ENCODE peak calls at places on chromosomes 1 and 21, in six cellular contexts. U is breast epithelium, B is uterus, H is esophagus squamous epithelium, W is Panc1, C is transverse colon. T is an unnamed sample. For H3K9me3, the result is how much of the 10 kb centered on the place peaks cover.

GRCh38 chr1:241356519-241357365 is at the start of gene RGS7:
- DNase-seq in U (no peak), B (no peak), C (peak), W (no peak), H (no peak), T (no peak)

GRCh38 chr1:175000697-175001187 is 995 bp downstream of the CACYBP start:
- DNase-seq in B (no peak), U (no peak), H (no peak), W (no peak), C (no peak), T (no peak)

GRCh38 chr1:234605983-234606730 is 3.8 kb downstream of the IRF2BP2 start:
- DNase-seq in H (no peak), C (peak), U (peak), B (no peak), W (no peak), T (no peak)

GRCh38 chr1:91749690-91750335 is 136.1 kb downstream of the TGFBR3 start:
- DNase-seq in U (no peak), W (no peak), H (no peak), C (no peak), B (no peak), T (no peak)

GRCh38 chr1:165875604-165876003 is 48.2 kb downstream of the UCK2 start:
- DNase-seq in U (no peak), W (no peak), B (no peak), C (no peak), H (no peak), T (no peak)

GRCh38 chr1:25658791-25659431 is 42.3 kb downstream of the MAN1C1 start:
- DNase-seq in H (no peak), B (peak), W (no peak), U (no peak), C (peak), T (no peak)

GRCh38 chr1:28259935-28260802 is 851 bp downstream of the SESN2 start:
- DNase-seq in B (peak), U (peak), H (no peak), W (no peak), C (peak), T (no peak)

GRCh38 chr1:46650491-46650890 is 17.7 kb downstream of the ATPAF1 start:
- DNase-seq in U (no peak), C (no peak), H (no peak), B (no peak), W (no peak), T (no peak)

GRCh38 chr21:42363331-42363730 is 3.0 kb downstream of the TFF1 start:
- DNase-seq in C (no peak), H (no peak), B (no peak), U (no peak), W (no peak), T (no peak)

GRCh38 chr1:234782057-234782800 is 172.3 kb upstream of the IRF2BP2 start:
- DNase-seq in W (no peak), C (no peak), H (no peak), B (no peak), U (peak), T (no peak)

GRCh38 chr21:33419538-33420123 is 16.4 kb downstream of the IFNGR2 start:
- DNase-seq in B (no peak), U (no peak), H (no peak), C (no peak), W (no peak), T (no peak)

GRCh38 chr21:42578034-42578433 is 64.4 kb downstream of the SLC37A1 start:
- DNase-seq in W (no peak), C (peak), U (no peak), H (no peak), B (no peak), T (no peak)

GRCh38 chr1:150548632-150549495 is at the start of gene ADAMTSL4:
- DNase-seq in C (peak), H (no peak), W (no peak), U (no peak), B (peak), T (no peak)

GRCh38 chr1:229438021-229438420 is 4.1 kb upstream of the ACTA1 start:
- DNase-seq in C (no peak), W (no peak), U (no peak), H (no peak), B (no peak), T (no peak)

GRCh38 chr21:41344146-41344545 is 17.7 kb upstream of the MX2 start:
- DNase-seq in H (no peak), C (no peak), B (no peak), W (no peak), U (no peak), T (no peak)

GRCh38 chr1:217115404-217116380 is 392.5 kb upstream of the ESRRG start:
- DNase-seq in U (no peak), W (no peak), H (no peak), C (no peak), B (no peak), T (no peak)

GRCh38 chr1:91120915-91121314 is 99.1 kb upstream of the ZNF644 start:
- DNase-seq in C (no peak), B (no peak), U (no peak), W (no peak), H (no peak), T (no peak)

GRCh38 chr1:170768929-170769328 is 105.0 kb downstream of the PRRX1 start:
- DNase-seq in U (no peak), B (no peak), C (no peak), W (no peak), H (no peak), T (no peak)

GRCh38 chr1:151846686-151847227 is 6.8 kb downstream of the THEM5 start:
- DNase-seq in H (no peak), C (no peak), U (no peak), W (no peak), B (no peak), T (no peak)

GRCh38 chr1:79041666-79042065 is 35.1 kb upstream of the ADGRL4 start:
- DNase-seq in U (no peak), B (no peak), H (no peak), W (no peak), C (no peak), T (no peak)

GRCh38 chr1:32349211-32349708 is 13.0 kb downstream of the FAM229A start:
- DNase-seq in B (no peak), H (no peak), U (no peak), C (peak), W (no peak), T (no peak)

GRCh38 chr1:153899509-153899908 is 23.3 kb downstream of the GATAD2B start:
- DNase-seq in W (no peak), U (no peak), B (no peak), H (no peak), C (no peak), T (no peak)

GRCh38 chr1:59061876-59062275 is 235.0 kb upstream of the FGGY start:
- DNase-seq in W (no peak), C (peak), H (no peak), U (peak), B (peak), T (no peak)

GRCh38 chr1:167298328-167298727 is 77.6 kb downstream of the POU2F1 start:
- DNase-seq in C (no peak), U (no peak), H (no peak), W (no peak), B (no peak), T (no peak)

GRCh38 chr1:33455537-33456301 is 16.7 kb upstream of the ZSCAN20 start:
- DNase-seq in W (peak), U (no peak), B (peak), H (no peak), C (no peak), T (no peak)

GRCh38 chr1:242811092-242811840 is 286.8 kb upstream of the PLD5 start:
- DNase-seq in B (no peak), C (no peak), U (no peak), W (no peak), H (no peak), T (no peak)

GRCh38 chr1:202951437-202951836 is 6.7 kb downstream of the ADIPOR1 start:
- DNase-seq in C (no peak), H (no peak), U (no peak), W (no peak), B (no peak), T (no peak)

GRCh38 chr1:101697057-101697456 is 299.7 kb downstream of the OLFM3 start:
- DNase-seq in B (no peak), C (no peak), H (no peak), U (no peak), W (no peak), T (no peak)

GRCh38 chr1:234520908-234521801 is 42.2 kb upstream of the TARBP1 start:
- DNase-seq in B (no peak), U (no peak), C (no peak), W (no peak), H (no peak), T (no peak)

GRCh38 chr1:1001631-1002300 is 1.9 kb upstream of the HES4 start:
- DNase-seq in H (no peak), U (peak), W (no peak), C (peak), B (peak), T (peak)

DNA sequence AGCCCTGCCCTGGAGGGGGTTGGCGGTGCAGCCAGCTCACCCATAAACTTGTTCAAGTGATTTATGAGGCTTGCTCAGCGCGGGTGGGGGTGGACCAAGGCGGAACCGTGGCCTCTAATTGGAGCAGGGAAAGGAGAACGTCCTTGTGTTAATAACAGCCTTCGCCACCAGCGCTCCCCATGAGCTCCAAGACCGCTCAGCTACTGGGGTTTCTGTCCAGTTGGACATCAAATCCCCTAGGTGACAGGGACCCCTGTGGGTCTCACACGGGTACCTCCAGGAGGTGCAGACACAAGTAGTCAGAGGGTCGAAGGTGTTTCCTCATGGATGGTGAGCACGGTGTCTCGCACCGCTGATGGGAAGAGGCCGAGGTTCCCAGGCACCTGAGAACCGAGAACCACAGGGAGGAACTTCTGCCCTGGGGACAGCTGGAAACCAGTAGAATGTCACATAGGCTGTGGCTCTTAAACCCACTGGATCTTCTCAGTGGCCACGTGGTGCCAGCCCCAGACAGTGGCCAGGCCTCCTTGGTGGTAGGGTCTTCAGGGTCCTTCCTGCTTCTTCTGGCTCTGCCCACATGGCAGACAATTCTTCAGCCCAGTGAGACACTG is 3.7 kb upstream of the ACTRT2 start:
- DNase-seq in U (no peak), W (no peak), H (no peak), B (no peak), C (peak), T (no peak)
- H3K9me3 ChIP-seq in U (under half), W (under half), H (under half), B (under half), C (under half), T (under half)

GRCh38 chr1:69090752-69091151 is 477.0 kb upstream of the LRRC7 start:
- DNase-seq in H (no peak), W (no peak), B (no peak), C (no peak), U (no peak), T (no peak)

GRCh38 chr1:69086148-69086547 is 481.6 kb upstream of the LRRC7 start:
- DNase-seq in U (no peak), C (no peak), W (no peak), H (no peak), B (no peak), T (no peak)

GRCh38 chr1:69088556-69088955 is 479.2 kb upstream of the LRRC7 start:
- DNase-seq in C (no peak), W (no peak), U (no peak), H (no peak), B (no peak), T (no peak)

GRCh38 chr1:69090170-69090569 is 477.6 kb upstream of the LRRC7 start:
- DNase-seq in U (no peak), W (no peak), H (no peak), C (no peak), B (no peak), T (no peak)
- H3K9me3 ChIP-seq in U (under half), W (under half), H (under half), C (under half), B (under half), T (under half)

GRCh38 chr1:231665046-231665445 is 38.5 kb downstream of the DISC1 start:
- DNase-seq in H (no peak), B (no peak), W (no peak), U (no peak), C (no peak), T (no peak)
- H3K9me3 ChIP-seq in H (under half), B (under half), W (under half), U (under half), C (under half), T (under half)

GRCh38 chr21:8991968-8992621 is 1529.3 kb upstream of the TPTE start:
- DNase-seq in U (no peak), C (no peak), H (no peak), B (no peak), W (peak), T (no peak)
- H3K9me3 ChIP-seq in U (under half), C (under half), H (under half), B (under half), W (under half), T (under half)

DNA sequence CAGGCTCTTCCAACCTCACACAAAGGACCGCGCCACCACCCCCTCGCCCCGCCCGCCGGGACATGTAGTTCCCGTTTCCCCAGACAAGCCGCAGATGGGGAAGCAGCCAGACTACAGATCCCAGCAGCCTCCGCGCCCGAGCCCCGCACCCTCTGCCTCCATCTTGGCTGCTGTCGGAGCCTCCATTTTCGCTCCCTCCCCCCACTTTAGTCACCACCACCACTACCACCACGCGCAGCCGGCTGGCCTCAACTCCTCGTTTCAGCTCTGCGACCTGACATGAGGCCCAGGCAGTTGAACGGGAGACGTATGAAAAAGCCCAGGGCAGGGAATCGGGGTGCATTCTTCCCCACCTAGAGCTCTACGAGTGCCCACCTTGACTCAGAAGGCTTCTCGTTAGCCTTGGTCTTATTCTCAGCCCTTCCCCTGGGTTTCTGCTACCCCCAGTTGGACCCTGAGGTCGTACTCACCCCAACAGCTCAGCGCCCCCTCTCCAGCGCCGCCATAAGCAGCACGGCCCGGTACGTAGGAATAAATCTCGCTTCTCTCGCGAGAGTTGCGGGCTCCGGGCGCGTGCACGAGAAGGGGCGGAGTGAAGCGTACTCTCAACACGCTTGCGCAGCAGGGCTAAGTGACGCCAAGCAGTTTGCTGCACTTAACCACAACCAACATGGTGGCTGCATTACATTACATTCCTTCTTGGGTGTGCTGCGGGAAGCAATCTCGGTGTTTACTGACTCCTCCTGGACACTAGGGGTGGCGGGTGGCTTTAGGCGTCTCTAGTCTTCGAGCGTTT is at the start of gene CSDE1:
- DNase-seq in W (peak), C (peak), U (peak), H (peak), B (peak), T (peak)
- H3K9me3 ChIP-seq in W (under half), C (under half), U (under half), H (under half), B (under half), T (under half)

GRCh38 chr1:110859062-110859461 is 13.9 kb upstream of the CD53 start:
- DNase-seq in C (no peak), U (no peak), W (no peak), H (no peak), B (no peak), T (no peak)
- H3K9me3 ChIP-seq in C (under half), U (under half), W (under half), H (under half), B (under half), T (under half)